ENCODE peak calls at places on chromosomes 1 and 21, in four cellular contexts. One of them, this sample, is unnamed.

GRCh38 chr1:173411835-173412742 is 65.0 kb upstream of the PRDX6 start:
- DNase-seq in NT2/D1: no peak
- DNase-seq in HTR-8/SVneo: peak
- DNase-seq in HFF-Myc: no peak
- DNase-seq in this sample: no peak

GRCh38 chr1:39148942-39149341 is 55.6 kb upstream of the MACF1 start:
- DNase-seq in NT2/D1: no peak
- DNase-seq in HFF-Myc: no peak
- DNase-seq in HTR-8/SVneo: no peak
- DNase-seq in this sample: no peak

GRCh38 chr1:167056529-167057296 is 33.5 kb downstream of the GPA33 start:
- DNase-seq in HTR-8/SVneo: no peak
- DNase-seq in NT2/D1: no peak
- DNase-seq in HFF-Myc: no peak
- DNase-seq in this sample: no peak

GRCh38 chr1:2110191-2110737 is 60.1 kb downstream of the PRKCZ start:
- DNase-seq in NT2/D1: no peak
- DNase-seq in HTR-8/SVneo: no peak
- DNase-seq in HFF-Myc: no peak
- DNase-seq in this sample: no peak

GRCh38 chr1:119556423-119556822 is 49.4 kb downstream of the HSD3B1 start:
- DNase-seq in NT2/D1: no peak
- DNase-seq in HFF-Myc: no peak
- DNase-seq in HTR-8/SVneo: no peak
- DNase-seq in this sample: no peak

GRCh38 chr21:45974073-45975016 is 7.2 kb upstream of the COL6A1 start:
- DNase-seq in HFF-Myc: peak
- DNase-seq in NT2/D1: no peak
- DNase-seq in HTR-8/SVneo: peak
- DNase-seq in this sample: peak

GRCh38 chr1:84303154-84303830 is 1.8 kb downstream of the SAMD13 start:
- DNase-seq in HTR-8/SVneo: no peak
- DNase-seq in NT2/D1: no peak
- DNase-seq in HFF-Myc: no peak
- DNase-seq in this sample: no peak

GRCh38 chr1:242139437-242139836 is 140.5 kb upstream of the MAP1LC3C start:
- DNase-seq in HFF-Myc: no peak
- DNase-seq in HTR-8/SVneo: no peak
- DNase-seq in NT2/D1: no peak
- DNase-seq in this sample: no peak

GRCh38 chr1:78408830-78409229 is 81.9 kb upstream of the PTGFR start:
- DNase-seq in NT2/D1: no peak
- DNase-seq in HTR-8/SVneo: no peak
- DNase-seq in HFF-Myc: no peak
- DNase-seq in this sample: no peak